ENCODE peak calls at places on chromosome 11, in ten cellular contexts. One of them, this sample, is unnamed.

GRCh38 chr11:33028537-33028914 is 10.8 kb upstream of the TCP11L1 start:
- DNase-seq in A549: no peak
- DNase-seq in H1: no peak
- DNase-seq in transverse colon: no peak
- DNase-seq in tibial nerve: no peak
- DNase-seq in HepG2: no peak
- DNase-seq in K562: no peak
- DNase-seq in sigmoid colon: no peak
- DNase-seq in ovary: no peak
- DNase-seq in GM12878: no peak
- DNase-seq in this sample: no peak

GRCh38 chr11:75152090-75152489 is 1.2 kb downstream of the SLCO2B1 start:
- DNase-seq in H1: no peak
- DNase-seq in ovary: no peak
- DNase-seq in transverse colon: no peak
- DNase-seq in A549: no peak
- DNase-seq in HepG2: no peak
- DNase-seq in K562: no peak
- DNase-seq in tibial nerve: no peak
- DNase-seq in sigmoid colon: no peak
- DNase-seq in GM12878: no peak
- DNase-seq in this sample: no peak

GRCh38 chr11:8833568-8834275 is 77.3 kb upstream of the AKIP1 start:
- DNase-seq in sigmoid colon: peak; percentile 24
- DNase-seq in H1: no peak
- DNase-seq in tibial nerve: no peak
- DNase-seq in A549: no peak
- DNase-seq in transverse colon: no peak
- DNase-seq in GM12878: no peak
- DNase-seq in HepG2: no peak
- DNase-seq in ovary: no peak
- DNase-seq in K562: no peak
- DNase-seq in this sample: no peak

GRCh38 chr11:11989774-11990744 is 18.4 kb downstream of the DKK3 start:
- DNase-seq in H1: no peak
- DNase-seq in ovary: no peak
- DNase-seq in A549: no peak
- DNase-seq in transverse colon: no peak
- DNase-seq in GM12878: no peak
- DNase-seq in sigmoid colon: peak; percentile 53
- DNase-seq in K562: no peak
- DNase-seq in HepG2: no peak
- DNase-seq in tibial nerve: no peak
- DNase-seq in this sample: no peak

GRCh38 chr11:115170133-115170815 is 333.9 kb downstream of the CADM1 start:
- DNase-seq in sigmoid colon: no peak
- DNase-seq in GM12878: no peak
- DNase-seq in A549: no peak
- DNase-seq in HepG2: peak; percentile 18
- DNase-seq in transverse colon: peak; percentile 37
- DNase-seq in tibial nerve: no peak
- DNase-seq in H1: peak; percentile 68
- DNase-seq in ovary: no peak
- DNase-seq in K562: peak; percentile 40
- DNase-seq in this sample: no peak

GRCh38 chr11:7851391-7851790 is 54.6 kb upstream of the OR5P2 start:
- DNase-seq in ovary: no peak
- DNase-seq in H1: no peak
- DNase-seq in HepG2: peak; percentile 2
- DNase-seq in K562: no peak
- DNase-seq in transverse colon: no peak
- DNase-seq in tibial nerve: no peak
- DNase-seq in A549: no peak
- DNase-seq in sigmoid colon: no peak
- DNase-seq in GM12878: no peak
- DNase-seq in this sample: no peak

GRCh38 chr11:77590194-77590591 is 440 bp downstream of the AQP11 start:
- DNase-seq in H1: no peak
- DNase-seq in transverse colon: peak; percentile 57
- DNase-seq in sigmoid colon: peak; percentile 73
- DNase-seq in A549: peak; percentile 28
- DNase-seq in HepG2: peak; percentile 67
- DNase-seq in GM12878: no peak
- DNase-seq in tibial nerve: no peak
- DNase-seq in K562: no peak
- DNase-seq in ovary: peak; percentile 71
- DNase-seq in this sample: peak; percentile 45

GRCh38 chr11:74464746-74465145 is 2.6 kb downstream of the KCNE3 start:
- DNase-seq in sigmoid colon: no peak
- DNase-seq in K562: no peak
- DNase-seq in tibial nerve: no peak
- DNase-seq in ovary: no peak
- DNase-seq in HepG2: no peak
- DNase-seq in GM12878: no peak
- DNase-seq in transverse colon: no peak
- DNase-seq in H1: no peak
- DNase-seq in A549: no peak
- DNase-seq in this sample: no peak

GRCh38 chr11:10298342-10298741 is 4.3 kb upstream of the SBF2 start:
- DNase-seq in transverse colon: no peak
- DNase-seq in HepG2: peak; percentile 42
- DNase-seq in ovary: no peak
- DNase-seq in H1: no peak
- DNase-seq in sigmoid colon: no peak
- DNase-seq in GM12878: peak; percentile 66
- DNase-seq in K562: no peak
- DNase-seq in tibial nerve: no peak
- DNase-seq in A549: no peak
- DNase-seq in this sample: no peak

GRCh38 chr11:10856689-10857603 is 907 bp downstream of the ZBED5 start:
- DNase-seq in transverse colon: peak; percentile 70
- DNase-seq in K562: peak; percentile 30
- DNase-seq in tibial nerve: no peak
- DNase-seq in H1: no peak
- DNase-seq in HepG2: peak; percentile 48
- DNase-seq in ovary: no peak
- DNase-seq in A549: no peak
- DNase-seq in GM12878: peak; percentile 15
- DNase-seq in sigmoid colon: peak; percentile 77
- DNase-seq in this sample: peak; percentile 27

GRCh38 chr11:8219257-8220021 is 44.2 kb downstream of the LMO1 start:
- DNase-seq in GM12878: no peak
- DNase-seq in A549: peak; percentile 79
- DNase-seq in tibial nerve: no peak
- DNase-seq in transverse colon: peak; percentile 70
- DNase-seq in K562: peak; percentile 76
- DNase-seq in ovary: peak; percentile 51
- DNase-seq in sigmoid colon: no peak
- DNase-seq in HepG2: peak; percentile 39
- DNase-seq in H1: peak; percentile 73
- DNase-seq in this sample: peak; percentile 64

GRCh38 chr11:34345012-34345804 is 12.6 kb downstream of the ABTB2 start:
- DNase-seq in H1: no peak
- DNase-seq in K562: no peak
- DNase-seq in tibial nerve: peak; percentile 41
- DNase-seq in ovary: peak; percentile 67
- DNase-seq in transverse colon: no peak
- DNase-seq in GM12878: no peak
- DNase-seq in HepG2: peak; percentile 95
- DNase-seq in sigmoid colon: peak; percentile 75
- DNase-seq in A549: peak; percentile 64
- DNase-seq in this sample: peak; percentile 49

GRCh38 chr11:128365044-128365443 is 222.3 kb downstream of the ETS1 start:
- DNase-seq in transverse colon: no peak
- DNase-seq in GM12878: no peak
- DNase-seq in sigmoid colon: no peak
- DNase-seq in A549: no peak
- DNase-seq in HepG2: peak; percentile 12
- DNase-seq in K562: no peak
- DNase-seq in ovary: no peak
- DNase-seq in tibial nerve: no peak
- DNase-seq in H1: no peak
- DNase-seq in this sample: no peak

GRCh38 chr11:71453021-71453910 is at the start of gene NADSYN1:
- DNase-seq in ovary: peak; percentile 99
- DNase-seq in HepG2: peak; percentile 89
- DNase-seq in A549: peak; percentile 90
- DNase-seq in tibial nerve: peak; percentile 94
- DNase-seq in K562: peak; percentile 97
- DNase-seq in H1: peak; percentile 95
- DNase-seq in transverse colon: peak; percentile 99
- DNase-seq in sigmoid colon: peak; percentile 98
- DNase-seq in GM12878: peak; percentile 72
- DNase-seq in this sample: peak; percentile 99

GRCh38 chr11:119828011-119828410 is 99.0 kb upstream of the NECTIN1 start:
- DNase-seq in ovary: no peak
- DNase-seq in K562: no peak
- DNase-seq in transverse colon: peak; percentile 45
- DNase-seq in tibial nerve: no peak
- DNase-seq in H1: no peak
- DNase-seq in A549: no peak
- DNase-seq in sigmoid colon: no peak
- DNase-seq in HepG2: no peak
- DNase-seq in GM12878: no peak
- DNase-seq in this sample: no peak

GRCh38 chr11:108947654-108948570 is 283.0 kb downstream of the DDX10 start:
- DNase-seq in K562: no peak
- DNase-seq in HepG2: no peak
- DNase-seq in A549: peak; percentile 27
- DNase-seq in ovary: no peak
- DNase-seq in tibial nerve: no peak
- DNase-seq in H1: no peak
- DNase-seq in GM12878: no peak
- DNase-seq in sigmoid colon: no peak
- DNase-seq in transverse colon: no peak
- DNase-seq in this sample: no peak

GRCh38 chr11:623999-624704 is 603 bp downstream of the CDHR5 start:
- DNase-seq in GM12878: no peak
- DNase-seq in ovary: peak; percentile 35
- DNase-seq in sigmoid colon: no peak
- DNase-seq in K562: no peak
- DNase-seq in A549: peak; percentile 47
- DNase-seq in transverse colon: peak; percentile 92
- DNase-seq in HepG2: no peak
- DNase-seq in tibial nerve: no peak
- DNase-seq in H1: no peak
- DNase-seq in this sample: peak; percentile 73

GRCh38 chr11:117986981-117987495 is 844 bp downstream of the IL10RA start:
- DNase-seq in tibial nerve: no peak
- DNase-seq in HepG2: no peak
- DNase-seq in A549: no peak
- DNase-seq in H1: no peak
- DNase-seq in GM12878: peak; percentile 92
- DNase-seq in transverse colon: peak; percentile 50
- DNase-seq in K562: no peak
- DNase-seq in sigmoid colon: no peak
- DNase-seq in ovary: no peak
- DNase-seq in this sample: no peak

GRCh38 chr11:37929100-37929649 is 1331.1 kb upstream of the RAG2 start:
- DNase-seq in H1: no peak
- DNase-seq in GM12878: no peak
- DNase-seq in ovary: no peak
- DNase-seq in K562: no peak
- DNase-seq in A549: no peak
- DNase-seq in sigmoid colon: no peak
- DNase-seq in HepG2: no peak
- DNase-seq in tibial nerve: no peak
- DNase-seq in transverse colon: no peak
- DNase-seq in this sample: no peak

GRCh38 chr11:37926772-37927171 is 1328.7 kb upstream of the RAG2 start:
- DNase-seq in HepG2: no peak
- DNase-seq in A549: no peak
- DNase-seq in K562: no peak
- DNase-seq in H1: no peak
- DNase-seq in tibial nerve: no peak
- DNase-seq in GM12878: no peak
- DNase-seq in sigmoid colon: no peak
- DNase-seq in transverse colon: no peak
- DNase-seq in ovary: no peak
- DNase-seq in this sample: no peak
- TF ChIP-seq EP300 in HepG2: no peak
- TF ChIP-seq EP300 in A549: no peak
- TF ChIP-seq EP300 in K562: no peak
- TF ChIP-seq EP300 in H1: no peak
- TF ChIP-seq EP300 in tibial nerve: no peak
- TF ChIP-seq EP300 in GM12878: no peak
- TF ChIP-seq EP300 in sigmoid colon: no peak
- TF ChIP-seq EP300 in transverse colon: no peak
- TF ChIP-seq EP300 in ovary: no peak
- TF ChIP-seq EP300 in this sample: no peak

GRCh38 chr11:68002943-68003845 is 703 bp downstream of the UNC93B1 start:
- DNase-seq in K562: peak; percentile 64
- DNase-seq in H1: peak; percentile 74
- DNase-seq in HepG2: no peak
- DNase-seq in sigmoid colon: no peak
- DNase-seq in GM12878: no peak
- DNase-seq in A549: no peak
- DNase-seq in tibial nerve: no peak
- DNase-seq in transverse colon: peak; percentile 77
- DNase-seq in ovary: no peak
- DNase-seq in this sample: peak; percentile 75
- H3K4me1 ChIP-seq in K562: peaks cover 47% of the 10 kb centered on the region
- H3K4me1 ChIP-seq in H1: no peaks in the 10 kb centered on the region
- H3K4me1 ChIP-seq in HepG2: peaks cover 54% of the 10 kb centered on the region
- H3K4me1 ChIP-seq in sigmoid colon: peaks cover 18% of the 10 kb centered on the region
- H3K4me1 ChIP-seq in GM12878: peaks cover 42% of the 10 kb centered on the region
- H3K4me1 ChIP-seq in A549: peaks cover 36% of the 10 kb centered on the region
- H3K4me1 ChIP-seq in tibial nerve: peaks cover 6% of the 10 kb centered on the region
- H3K4me1 ChIP-seq in transverse colon: peaks cover 13% of the 10 kb centered on the region
- H3K4me1 ChIP-seq in ovary: peaks cover 2% of the 10 kb centered on the region
- H3K4me1 ChIP-seq in this sample: peaks cover 39% of the 10 kb centered on the region

GRCh38 chr11:47004595-47005033 is 68.1 kb downstream of the CSTPP1 start:
- DNase-seq in A549: no peak
- DNase-seq in GM12878: no peak
- DNase-seq in transverse colon: peak; percentile 71
- DNase-seq in K562: peak; percentile 27
- DNase-seq in tibial nerve: peak; percentile 65
- DNase-seq in sigmoid colon: peak; percentile 97
- DNase-seq in H1: no peak
- DNase-seq in ovary: peak; percentile 80
- DNase-seq in HepG2: peak; percentile 96
- DNase-seq in this sample: peak; percentile 81
- TF ChIP-seq POLR2A in A549: no peak
- TF ChIP-seq POLR2A in GM12878: no peak
- TF ChIP-seq POLR2A in transverse colon: no peak
- TF ChIP-seq POLR2A in K562: no peak
- TF ChIP-seq POLR2A in tibial nerve: no peak
- TF ChIP-seq POLR2A in sigmoid colon: no peak
- TF ChIP-seq POLR2A in H1: no peak
- TF ChIP-seq POLR2A in ovary: no peak
- TF ChIP-seq POLR2A in HepG2: no peak
- TF ChIP-seq POLR2A in this sample: no peak

DNA sequence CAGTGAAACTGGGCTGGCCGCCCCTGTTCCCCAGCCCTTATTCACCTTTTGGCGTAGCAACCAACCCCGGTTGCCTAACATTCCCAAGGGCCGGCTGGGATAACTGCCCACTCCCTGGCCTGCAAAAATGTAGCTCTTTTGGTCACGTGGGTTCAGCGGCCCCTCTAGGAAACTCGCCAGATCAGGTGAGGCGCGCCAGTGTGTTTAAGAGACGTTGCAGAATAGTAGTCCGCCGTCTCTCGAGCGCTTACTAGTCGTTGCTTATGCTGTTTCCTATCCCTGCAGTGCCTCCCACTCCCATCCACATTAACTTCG is 592 bp downstream of the CEP57 start:
- DNase-seq in tibial nerve: peak; percentile 55
- DNase-seq in ovary: peak; percentile 80
- DNase-seq in H1: no peak
- DNase-seq in HepG2: peak; percentile 82
- DNase-seq in GM12878: peak; percentile 24
- DNase-seq in sigmoid colon: peak; percentile 87
- DNase-seq in K562: peak; percentile 63
- DNase-seq in transverse colon: peak; percentile 72
- DNase-seq in A549: peak; percentile 10
- DNase-seq in this sample: peak; percentile 71
- TF ChIP-seq EP300 in tibial nerve: no peak
- TF ChIP-seq EP300 in ovary: no peak
- TF ChIP-seq EP300 in H1: no peak
- TF ChIP-seq EP300 in HepG2: no peak
- TF ChIP-seq EP300 in GM12878: no peak
- TF ChIP-seq EP300 in sigmoid colon: no peak
- TF ChIP-seq EP300 in K562: no peak
- TF ChIP-seq EP300 in transverse colon: no peak
- TF ChIP-seq EP300 in A549: no peak
- TF ChIP-seq EP300 in this sample: no peak